ENCODE peak calls at places on chromosome 22, in ten cellular contexts. Y is NCI-H2171 treated with DMSO at 0.1 percent for 48 hours; J is coronary artery; F is ureter; S is Kasumi-1; X is HCT116; O is activated CD4-positive, alpha-beta T cell treated with anti-CD3 and anti-CD28 coated beads, Interleukin-2, amount 50 U/mL, for 1 hour; L is body of pancreas; H is NCI-H2029; C is left cardiac atrium. M is an unnamed sample.

GRCh38 chr22:22720201-22720723 is 75.8 kb downstream of the GGTLC2 start:
- DNase-seq in J (peak), L (no peak), O (peak), X (peak), F (no peak), Y (peak), H (no peak), C (no peak), S (peak), M (peak)

GRCh38 chr22:43956805-43957463 is 1.7 kb downstream of the SAMM50 start:
- DNase-seq in H (no peak), F (no peak), C (no peak), Y (no peak), S (no peak), J (no peak), L (no peak), O (no peak), X (no peak), M (no peak)

GRCh38 chr22:39317756-39318506 is 1.5 kb downstream of the RPL3 start:
- DNase-seq in Y (peak), H (no peak), L (no peak), O (no peak), F (no peak), S (no peak), J (no peak), X (no peak), C (no peak), M (no peak)

GRCh38 chr22:29784451-29785361 is 17.5 kb downstream of the UQCR10 start:
- DNase-seq in O (no peak), J (no peak), S (no peak), Y (no peak), L (peak), C (peak), F (no peak), H (no peak), X (no peak), M (no peak)

GRCh38 chr22:37083914-37084313 is 25.6 kb downstream of the TMPRSS6 start:
- DNase-seq in H (no peak), F (no peak), O (no peak), L (no peak), X (no peak), Y (no peak), J (no peak), C (no peak), S (no peak), M (no peak)

GRCh38 chr22:50016988-50017700 is 4.6 kb upstream of the IL17REL start:
- DNase-seq in C (no peak), J (peak), Y (no peak), X (no peak), L (peak), S (no peak), H (no peak), F (no peak), O (peak), M (peak)

GRCh38 chr22:23569291-23569690 is 10.8 kb downstream of the IGLL1 start:
- DNase-seq in L (no peak), O (no peak), C (no peak), H (no peak), F (no peak), J (no peak), Y (no peak), X (no peak), S (no peak), M (peak)

GRCh38 chr22:46577361-46578249 is 40.2 kb upstream of the CELSR1 start:
- DNase-seq in O (no peak), Y (no peak), H (no peak), F (peak), X (no peak), C (peak), J (no peak), S (no peak), L (peak), M (no peak)

GRCh38 chr22:26377170-26377825 is 51.8 kb upstream of the ASPHD2 start:
- DNase-seq in F (no peak), Y (no peak), H (no peak), L (no peak), O (no peak), J (no peak), C (no peak), X (no peak), S (peak), M (no peak)

GRCh38 chr22:24420072-24420976 is 7.1 kb upstream of the ADORA2A start:
- DNase-seq in Y (no peak), H (no peak), F (no peak), S (no peak), L (no peak), J (no peak), C (no peak), X (no peak), O (no peak), M (no peak)

GRCh38 chr22:24451162-24451561 is 23.8 kb downstream of the ADORA2A start:
- DNase-seq in O (no peak), X (no peak), Y (no peak), L (no peak), J (peak), S (no peak), F (no peak), H (no peak), C (no peak), M (no peak)

GRCh38 chr22:46053563-46054090 is 76.7 kb upstream of the WNT7B start:
- DNase-seq in L (peak), H (peak), X (no peak), J (no peak), O (peak), S (no peak), F (no peak), Y (peak), C (peak), M (peak)

GRCh38 chr22:23243006-23243573 is 62.8 kb downstream of the BCR start:
- DNase-seq in O (peak), S (no peak), H (no peak), J (no peak), X (no peak), F (no peak), Y (no peak), L (no peak), C (no peak), M (no peak)

GRCh38 chr22:17371446-17371845 is 2.2 kb downstream of the CECR2 start:
- DNase-seq in X (no peak), L (no peak), H (no peak), F (no peak), J (no peak), Y (no peak), C (no peak), S (no peak), O (no peak), M (no peak)

GRCh38 chr22:46737976-46738641 is at the start of gene CERK:
- DNase-seq in H (peak), J (peak), S (peak), C (peak), F (peak), O (peak), Y (peak), X (no peak), L (peak), M (peak)